ENCODE peak calls at places on chromosomes 13 and 19, in five cellular contexts. A is H1, T is heart left ventricle, C is A549, D is tibial nerve. P is an unnamed sample.

GRCh38 chr13:49844191-49844590 is 51.7 kb upstream of the KPNA3 start:
- DNase-seq in A (no peak), T (no peak), C (no peak), D (no peak), P (no peak)

GRCh38 chr19:31676271-31677004 is 327.2 kb upstream of the TSHZ3 start:
- DNase-seq in A (peak; percentile 13), T (no peak), C (peak; percentile 47), D (no peak), P (no peak)

GRCh38 chr19:23075031-23075733 is 41.6 kb upstream of the ZNF730 start:
- DNase-seq in A (peak; percentile 92), T (peak; percentile 67), C (no peak), D (no peak), P (peak; percentile 63)

GRCh38 chr19:8639821-8640401 is 9.5 kb downstream of the NFILZ start:
- DNase-seq in A (no peak), T (no peak), C (peak; percentile 92), D (no peak), P (no peak)

GRCh38 chr13:104140557-104140956 is 1074.3 kb upstream of the SLC10A2 start:
- DNase-seq in A (no peak), T (no peak), C (no peak), D (no peak), P (no peak)

GRCh38 chr13:99374994-99375805 is 68.0 kb upstream of the GPR183 start:
- DNase-seq in A (no peak), T (peak; percentile 34), C (no peak), D (no peak), P (no peak)

GRCh38 chr13:50829896-50830295 is 13.6 kb downstream of the DLEU7 start:
- DNase-seq in A (no peak), T (no peak), C (no peak), D (no peak), P (no peak)

GRCh38 chr13:41496420-41497234 is 39.3 kb downstream of the RGCC start:
- DNase-seq in A (no peak), T (no peak), C (no peak), D (no peak), P (no peak)

GRCh38 chr13:29457299-29457698 is 138.2 kb downstream of the SLC7A1 start:
- DNase-seq in A (no peak), T (no peak), C (peak; percentile 13), D (no peak), P (no peak)

GRCh38 chr13:25242956-25243355 is 44.3 kb downstream of the MTMR6 start:
- DNase-seq in A (no peak), T (no peak), C (no peak), D (no peak), P (no peak)

GRCh38 chr19:4879041-4879440 is 11.6 kb upstream of the PLIN3 start:
- DNase-seq in A (no peak), T (no peak), C (no peak), D (no peak), P (no peak)

GRCh38 chr13:91747164-91747563 is 348.7 kb downstream of the GPC5 start:
- DNase-seq in A (no peak), T (no peak), C (no peak), D (no peak), P (no peak)

GRCh38 chr13:94917814-94918213 is 205.5 kb upstream of the SOX21 start:
- DNase-seq in A (peak; percentile 9), T (no peak), C (no peak), D (no peak), P (no peak)

GRCh38 chr19:35141627-35142401 is 1.2 kb upstream of the FXYD7 start:
- DNase-seq in A (no peak), T (no peak), C (no peak), D (no peak), P (no peak)

GRCh38 chr19:926595-927043 is 784 bp downstream of the ARID3A start:
- DNase-seq in A (no peak), T (no peak), C (peak; percentile 48), D (peak; percentile 63), P (peak; percentile 92)

GRCh38 chr13:93872948-93873347 is 606.5 kb downstream of the DCT start:
- DNase-seq in A (no peak), T (no peak), C (no peak), D (no peak), P (no peak)

DNA sequence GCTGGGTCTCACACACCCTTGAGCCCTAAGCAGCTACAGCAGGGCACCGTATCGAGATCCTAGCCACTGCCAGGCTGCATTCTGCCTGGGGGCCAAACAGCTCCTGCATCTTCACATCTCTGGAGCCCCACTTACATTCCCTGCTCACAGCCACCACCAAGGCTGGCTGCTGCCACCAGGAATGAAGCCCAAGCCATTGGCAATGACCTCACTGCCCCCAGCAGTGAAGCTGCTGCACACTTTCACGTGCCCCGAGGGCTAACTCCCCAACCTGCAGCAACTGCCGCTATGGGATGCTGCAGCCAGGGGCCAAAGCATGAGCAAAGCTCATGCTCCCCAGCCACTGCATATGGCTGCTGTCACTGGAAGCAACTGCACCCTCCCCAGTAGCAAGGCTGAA is 42.0 kb downstream of the F2RL3 start:
- DNase-seq in A (no peak), T (no peak), C (no peak), D (no peak), P (no peak)
- H3K27ac ChIP-seq in A (no peak overlapping the region), T (no peak overlapping the region), C (no peak overlapping the region), D (no peak overlapping the region), P (no peak overlapping the region)

DNA sequence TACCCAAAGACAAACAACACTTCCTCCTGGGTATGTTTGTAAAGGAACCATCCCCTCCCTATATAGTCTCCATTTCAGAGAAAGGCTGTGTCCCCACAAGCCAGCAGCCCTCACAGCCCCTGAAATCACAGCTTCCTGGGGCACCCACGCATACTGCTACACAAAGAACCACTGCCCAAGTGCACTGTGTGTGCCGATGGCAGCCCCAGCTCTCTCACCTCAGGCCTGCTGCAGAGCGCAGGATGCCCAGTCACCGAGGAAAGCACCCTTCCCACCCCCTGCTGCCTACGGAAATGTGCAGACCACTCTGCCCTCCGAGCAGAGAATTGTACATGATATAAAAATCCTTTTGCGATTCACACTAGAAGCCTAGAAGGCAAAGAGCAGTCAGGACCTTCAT is 39.4 kb downstream of the SOHLH2 start:
- DNase-seq in A (no peak), T (no peak), C (no peak), D (no peak), P (peak; percentile 5)
- TF ChIP-seq POLR2A in A (no peak), T (no peak), C (no peak), D (no peak), P (no peak)

GRCh38 chr13:112725346-112726017 is 35.6 kb downstream of the ATP11A start:
- DNase-seq in A (no peak), T (peak; percentile 77), C (peak; percentile 29), D (no peak), P (peak; percentile 60)
- H3K4me1 ChIP-seq in A (peaks cover 11% of the 10 kb centered on the region), T (peaks cover 78% of the 10 kb centered on the region), C (peaks cover 38% of the 10 kb centered on the region), D (peaks cover 7% of the 10 kb centered on the region), P (peaks cover 68% of the 10 kb centered on the region)

DNA sequence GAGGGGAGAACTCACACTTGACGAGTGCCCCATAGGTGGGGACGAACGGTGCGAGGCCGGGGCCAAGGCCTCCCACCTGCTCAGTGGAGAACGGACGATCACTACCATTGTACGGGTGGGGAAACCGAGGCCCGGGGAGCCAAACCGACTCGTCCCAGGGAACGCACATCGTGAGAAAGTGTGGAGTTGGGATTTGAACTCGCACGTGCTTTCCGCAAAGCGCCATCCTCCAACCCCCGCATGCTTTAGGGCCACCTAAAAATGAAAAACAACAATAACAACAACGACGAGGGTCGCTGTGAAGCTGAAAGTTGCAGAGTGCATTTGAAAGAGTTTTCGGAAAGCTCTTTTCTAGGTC is 458 bp downstream of the ARHGEF1 start:
- DNase-seq in A (no peak), T (no peak), C (no peak), D (no peak), P (no peak)
- H3K27ac ChIP-seq in A (no peak overlapping the region), T (peak overlapping the region; percentile 98), C (peak overlapping the region; percentile 87), D (peak overlapping the region; percentile 82), P (peak overlapping the region; percentile 98)

GRCh38 chr13:79709526-79709925 is 228.6 kb downstream of the NDFIP2 start:
- DNase-seq in A (no peak), T (no peak), C (no peak), D (no peak), P (no peak)
- TF ChIP-seq POLR2A in A (no peak), T (no peak), C (no peak), D (no peak), P (no peak)

DNA sequence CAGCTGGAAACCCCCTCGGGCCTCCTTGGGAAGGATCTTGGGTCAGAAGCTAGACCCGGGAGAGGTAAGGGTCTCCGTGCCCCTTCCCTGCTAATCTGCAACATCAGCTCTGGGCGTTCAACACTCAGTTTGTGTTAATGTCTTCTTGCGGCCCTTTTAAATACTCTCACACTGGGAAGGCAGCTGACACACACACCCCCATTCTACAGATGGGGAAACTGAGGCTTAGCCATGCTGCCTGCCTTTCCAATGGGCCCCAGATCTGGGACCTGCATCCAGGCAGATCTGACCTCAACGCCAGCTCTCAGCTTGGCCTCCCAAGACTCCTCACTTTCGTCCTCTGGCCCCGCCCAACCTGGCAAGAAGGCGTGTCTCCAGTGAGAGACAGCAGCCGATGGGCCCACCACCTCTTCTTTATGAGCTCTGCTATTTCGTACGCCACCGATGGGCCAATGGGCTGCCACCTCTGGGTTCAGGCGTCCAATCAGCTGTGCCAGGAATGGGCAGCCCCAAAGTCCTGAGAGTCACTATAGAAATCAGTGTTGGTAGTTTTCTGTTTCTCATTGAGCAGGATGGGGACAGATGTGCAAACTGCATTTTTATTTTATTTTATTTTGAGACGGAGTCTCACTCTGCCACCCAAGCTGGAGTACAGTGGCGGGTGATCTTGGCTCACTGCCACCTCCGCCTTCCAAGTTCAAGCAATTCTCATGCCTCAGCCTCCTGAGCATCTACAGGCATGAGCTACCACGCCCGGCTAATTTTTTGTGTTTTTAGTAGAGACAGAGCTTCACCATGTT is 43.8 kb downstream of the DNM2 start:
- DNase-seq in A (no peak), T (no peak), C (no peak), D (no peak), P (no peak)
- H3K4me1 ChIP-seq in A (peaks cover 2% of the 10 kb centered on the region), T (peaks cover 90% of the 10 kb centered on the region), C (peaks cover 65% of the 10 kb centered on the region), D (peaks cover 44% of the 10 kb centered on the region), P (peaks cover 87% of the 10 kb centered on the region)

DNA sequence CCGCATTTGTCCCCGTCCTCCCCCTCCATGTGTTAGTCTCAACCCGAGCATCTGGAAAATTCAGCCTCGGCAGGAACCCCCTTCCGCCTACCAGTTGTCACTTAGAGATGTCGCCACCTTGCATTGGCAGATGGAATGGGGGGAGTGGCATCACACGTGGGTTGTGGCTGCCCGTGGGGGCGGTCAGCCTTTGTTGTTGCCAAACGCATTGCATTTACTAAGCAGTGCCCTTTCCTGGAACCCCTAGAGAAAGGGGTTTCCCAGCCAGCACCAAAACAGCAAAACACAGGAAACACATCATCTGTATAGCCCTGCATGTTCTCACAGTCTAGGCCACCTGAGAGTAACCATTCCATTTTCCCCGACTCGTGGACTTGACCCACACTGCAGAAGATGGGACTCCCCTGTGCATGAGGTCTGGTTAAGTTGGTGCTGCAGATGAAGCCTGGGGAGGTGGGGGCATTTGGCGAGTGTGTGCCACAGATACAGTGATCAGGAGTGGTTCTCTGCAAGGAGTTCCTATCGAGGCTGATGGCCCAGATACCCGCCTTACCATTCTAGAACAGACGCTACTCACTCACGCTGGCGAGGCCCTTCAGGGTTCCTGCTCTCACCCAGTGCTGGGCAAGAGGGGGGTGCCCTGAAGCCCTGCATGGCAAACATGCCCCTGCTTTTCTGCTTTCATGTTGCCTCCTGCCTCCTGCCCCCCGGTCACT is 38.3 kb downstream of the TMED1 start:
- DNase-seq in A (no peak), T (no peak), C (no peak), D (no peak), P (no peak)
- H3K27ac ChIP-seq in A (no peak overlapping the region), T (peak overlapping the region; percentile 63), C (no peak overlapping the region), D (no peak overlapping the region), P (no peak overlapping the region)